ENCODE peak calls at places on chromosomes 5 and 9, in nine cellular contexts. One of them, this sample, is unnamed.

GRCh38 chr9:134656334-134657034 is 14.9 kb downstream of the COL5A1 start:
- DNase-seq in activated CD8-positive, alpha-beta T cell treated with anti-CD3 and anti-CD28 coated beads for 36 hours: peak; percentile 23
- DNase-seq in neural crest cell: no peak
- DNase-seq in H9: no peak
- DNase-seq in kidney epithelial cell: no peak
- DNase-seq in fibroblast of lung: no peak
- DNase-seq in omental fat pad: no peak
- DNase-seq in endothelial cell of umbilical vein: no peak
- DNase-seq in lower lobe of right lung: no peak
- DNase-seq in this sample: no peak

GRCh38 chr5:178430187-178431062 is 159.8 kb downstream of the COL23A1 start:
- DNase-seq in H9: no peak
- DNase-seq in neural crest cell: no peak
- DNase-seq in fibroblast of lung: no peak
- DNase-seq in lower lobe of right lung: peak; percentile 24
- DNase-seq in kidney epithelial cell: no peak
- DNase-seq in omental fat pad: no peak
- DNase-seq in endothelial cell of umbilical vein: no peak
- DNase-seq in activated CD8-positive, alpha-beta T cell treated with anti-CD3 and anti-CD28 coated beads for 36 hours: no peak
- DNase-seq in this sample: no peak

GRCh38 chr5:170597109-170597741 is 93.4 kb downstream of the KCNIP1 start:
- DNase-seq in fibroblast of lung: peak; percentile 36
- DNase-seq in omental fat pad: no peak
- DNase-seq in endothelial cell of umbilical vein: no peak
- DNase-seq in lower lobe of right lung: no peak
- DNase-seq in neural crest cell: no peak
- DNase-seq in kidney epithelial cell: peak; percentile 94
- DNase-seq in H9: no peak
- DNase-seq in activated CD8-positive, alpha-beta T cell treated with anti-CD3 and anti-CD28 coated beads for 36 hours: peak; percentile 69
- DNase-seq in this sample: no peak

GRCh38 chr9:21657966-21658667 is 144.3 kb upstream of the MTAP start:
- DNase-seq in kidney epithelial cell: no peak
- DNase-seq in omental fat pad: no peak
- DNase-seq in lower lobe of right lung: no peak
- DNase-seq in neural crest cell: no peak
- DNase-seq in activated CD8-positive, alpha-beta T cell treated with anti-CD3 and anti-CD28 coated beads for 36 hours: no peak
- DNase-seq in endothelial cell of umbilical vein: no peak
- DNase-seq in H9: no peak
- DNase-seq in fibroblast of lung: no peak
- DNase-seq in this sample: no peak

GRCh38 chr5:154708845-154709244 is 46.3 kb upstream of the LARP1 start:
- DNase-seq in activated CD8-positive, alpha-beta T cell treated with anti-CD3 and anti-CD28 coated beads for 36 hours: no peak
- DNase-seq in kidney epithelial cell: no peak
- DNase-seq in endothelial cell of umbilical vein: no peak
- DNase-seq in omental fat pad: no peak
- DNase-seq in neural crest cell: no peak
- DNase-seq in fibroblast of lung: no peak
- DNase-seq in H9: no peak
- DNase-seq in lower lobe of right lung: no peak
- DNase-seq in this sample: no peak

GRCh38 chr9:36137392-36138004 is 965 bp downstream of the GLIPR2 start:
- DNase-seq in kidney epithelial cell: no peak
- DNase-seq in lower lobe of right lung: no peak
- DNase-seq in omental fat pad: no peak
- DNase-seq in endothelial cell of umbilical vein: peak; percentile 44
- DNase-seq in fibroblast of lung: peak; percentile 26
- DNase-seq in neural crest cell: no peak
- DNase-seq in activated CD8-positive, alpha-beta T cell treated with anti-CD3 and anti-CD28 coated beads for 36 hours: no peak
- DNase-seq in H9: no peak
- DNase-seq in this sample: no peak

GRCh38 chr5:16934123-16934522 is 2.0 kb downstream of the MYO10 start:
- DNase-seq in H9: peak; percentile 73
- DNase-seq in endothelial cell of umbilical vein: peak; percentile 86
- DNase-seq in activated CD8-positive, alpha-beta T cell treated with anti-CD3 and anti-CD28 coated beads for 36 hours: peak; percentile 59
- DNase-seq in kidney epithelial cell: no peak
- DNase-seq in omental fat pad: no peak
- DNase-seq in lower lobe of right lung: peak; percentile 67
- DNase-seq in fibroblast of lung: peak; percentile 82
- DNase-seq in neural crest cell: peak; percentile 82
- DNase-seq in this sample: no peak

GRCh38 chr9:22169243-22169642 is 160.1 kb upstream of the CDKN2B start:
- DNase-seq in neural crest cell: no peak
- DNase-seq in omental fat pad: no peak
- DNase-seq in kidney epithelial cell: no peak
- DNase-seq in activated CD8-positive, alpha-beta T cell treated with anti-CD3 and anti-CD28 coated beads for 36 hours: no peak
- DNase-seq in fibroblast of lung: peak; percentile 90
- DNase-seq in endothelial cell of umbilical vein: no peak
- DNase-seq in lower lobe of right lung: no peak
- DNase-seq in H9: no peak
- DNase-seq in this sample: no peak

GRCh38 chr5:139223481-139223880 is 25.3 kb upstream of the SIL1 start:
- DNase-seq in endothelial cell of umbilical vein: no peak
- DNase-seq in lower lobe of right lung: no peak
- DNase-seq in activated CD8-positive, alpha-beta T cell treated with anti-CD3 and anti-CD28 coated beads for 36 hours: no peak
- DNase-seq in H9: no peak
- DNase-seq in kidney epithelial cell: no peak
- DNase-seq in neural crest cell: no peak
- DNase-seq in omental fat pad: no peak
- DNase-seq in fibroblast of lung: no peak
- DNase-seq in this sample: no peak

GRCh38 chr9:7910426-7911015 is 110.9 kb upstream of the DMAC1 start:
- DNase-seq in neural crest cell: no peak
- DNase-seq in kidney epithelial cell: no peak
- DNase-seq in omental fat pad: no peak
- DNase-seq in H9: no peak
- DNase-seq in endothelial cell of umbilical vein: no peak
- DNase-seq in lower lobe of right lung: no peak
- DNase-seq in fibroblast of lung: no peak
- DNase-seq in activated CD8-positive, alpha-beta T cell treated with anti-CD3 and anti-CD28 coated beads for 36 hours: no peak
- DNase-seq in this sample: no peak

GRCh38 chr5:137954131-137954879 is 65.0 kb downstream of the PKD2L2 start:
- DNase-seq in neural crest cell: no peak
- DNase-seq in omental fat pad: no peak
- DNase-seq in H9: no peak
- DNase-seq in endothelial cell of umbilical vein: peak; percentile 91
- DNase-seq in activated CD8-positive, alpha-beta T cell treated with anti-CD3 and anti-CD28 coated beads for 36 hours: no peak
- DNase-seq in kidney epithelial cell: peak; percentile 29
- DNase-seq in fibroblast of lung: peak; percentile 86
- DNase-seq in lower lobe of right lung: no peak
- DNase-seq in this sample: no peak

GRCh38 chr5:111299831-111300432 is 75.7 kb downstream of the CAMK4 start:
- DNase-seq in neural crest cell: no peak
- DNase-seq in lower lobe of right lung: no peak
- DNase-seq in H9: no peak
- DNase-seq in endothelial cell of umbilical vein: no peak
- DNase-seq in activated CD8-positive, alpha-beta T cell treated with anti-CD3 and anti-CD28 coated beads for 36 hours: peak; percentile 25
- DNase-seq in fibroblast of lung: no peak
- DNase-seq in kidney epithelial cell: no peak
- DNase-seq in omental fat pad: no peak
- DNase-seq in this sample: no peak

GRCh38 chr5:156835905-156836304 is 14.2 kb upstream of the PPP1R2B start:
- DNase-seq in neural crest cell: no peak
- DNase-seq in kidney epithelial cell: no peak
- DNase-seq in activated CD8-positive, alpha-beta T cell treated with anti-CD3 and anti-CD28 coated beads for 36 hours: peak; percentile 7
- DNase-seq in omental fat pad: no peak
- DNase-seq in fibroblast of lung: no peak
- DNase-seq in endothelial cell of umbilical vein: no peak
- DNase-seq in lower lobe of right lung: no peak
- DNase-seq in H9: peak; percentile 39
- DNase-seq in this sample: no peak

GRCh38 chr5:101561018-101561417 is 657.9 kb upstream of the ST8SIA4 start:
- DNase-seq in omental fat pad: no peak
- DNase-seq in activated CD8-positive, alpha-beta T cell treated with anti-CD3 and anti-CD28 coated beads for 36 hours: no peak
- DNase-seq in neural crest cell: no peak
- DNase-seq in lower lobe of right lung: no peak
- DNase-seq in endothelial cell of umbilical vein: no peak
- DNase-seq in H9: no peak
- DNase-seq in kidney epithelial cell: no peak
- DNase-seq in fibroblast of lung: no peak
- DNase-seq in this sample: no peak

GRCh38 chr9:72675586-72675985 is 154.2 kb downstream of the TMC1 start:
- DNase-seq in omental fat pad: no peak
- DNase-seq in activated CD8-positive, alpha-beta T cell treated with anti-CD3 and anti-CD28 coated beads for 36 hours: no peak
- DNase-seq in kidney epithelial cell: peak; percentile 37
- DNase-seq in endothelial cell of umbilical vein: no peak
- DNase-seq in lower lobe of right lung: no peak
- DNase-seq in neural crest cell: no peak
- DNase-seq in fibroblast of lung: peak; percentile 7
- DNase-seq in H9: no peak
- DNase-seq in this sample: no peak

GRCh38 chr9:128072144-128073021 is 4.4 kb downstream of the SLC25A25 start:
- DNase-seq in neural crest cell: no peak
- DNase-seq in endothelial cell of umbilical vein: peak; percentile 83
- DNase-seq in kidney epithelial cell: no peak
- DNase-seq in lower lobe of right lung: peak; percentile 77
- DNase-seq in activated CD8-positive, alpha-beta T cell treated with anti-CD3 and anti-CD28 coated beads for 36 hours: peak; percentile 82
- DNase-seq in omental fat pad: peak; percentile 89
- DNase-seq in H9: no peak
- DNase-seq in fibroblast of lung: peak; percentile 93
- DNase-seq in this sample: peak; percentile 49

GRCh38 chr9:86099695-86100364 is 472 bp upstream of the GOLM1 start:
- DNase-seq in neural crest cell: peak; percentile 22
- DNase-seq in kidney epithelial cell: no peak
- DNase-seq in omental fat pad: no peak
- DNase-seq in endothelial cell of umbilical vein: peak; percentile 50
- DNase-seq in H9: peak; percentile 49
- DNase-seq in fibroblast of lung: peak; percentile 57
- DNase-seq in lower lobe of right lung: peak; percentile 56
- DNase-seq in activated CD8-positive, alpha-beta T cell treated with anti-CD3 and anti-CD28 coated beads for 36 hours: peak; percentile 46
- DNase-seq in this sample: peak; percentile 25

GRCh38 chr9:268616-269015 is 54.0 kb downstream of the DOCK8 start:
- DNase-seq in activated CD8-positive, alpha-beta T cell treated with anti-CD3 and anti-CD28 coated beads for 36 hours: no peak
- DNase-seq in neural crest cell: no peak
- DNase-seq in fibroblast of lung: no peak
- DNase-seq in H9: no peak
- DNase-seq in lower lobe of right lung: no peak
- DNase-seq in endothelial cell of umbilical vein: no peak
- DNase-seq in omental fat pad: no peak
- DNase-seq in kidney epithelial cell: no peak
- DNase-seq in this sample: no peak

DNA sequence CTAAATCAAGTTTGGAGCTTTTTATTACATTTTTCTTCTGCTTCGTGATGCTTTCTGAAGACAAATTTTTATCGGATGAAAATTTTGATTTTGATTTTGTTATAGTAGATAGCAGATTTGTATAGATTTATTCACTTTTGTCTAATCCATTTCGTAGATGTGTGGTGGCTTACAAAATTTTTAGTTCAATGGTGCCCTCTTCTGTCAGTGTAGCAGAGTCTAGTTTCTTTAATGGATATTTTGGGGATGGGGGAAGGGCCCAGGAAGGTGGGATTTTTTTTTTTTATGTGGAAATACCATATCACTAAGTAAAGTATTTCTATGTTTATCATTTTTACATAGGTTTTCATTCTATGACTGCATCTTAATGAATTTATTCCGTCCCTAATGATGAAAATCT is 259.9 kb upstream of the TARS1 start:
- DNase-seq in H9: no peak
- DNase-seq in fibroblast of lung: peak; percentile 75
- DNase-seq in endothelial cell of umbilical vein: peak; percentile 4
- DNase-seq in activated CD8-positive, alpha-beta T cell treated with anti-CD3 and anti-CD28 coated beads for 36 hours: no peak
- DNase-seq in kidney epithelial cell: no peak
- DNase-seq in lower lobe of right lung: no peak
- DNase-seq in neural crest cell: no peak
- DNase-seq in omental fat pad: no peak
- DNase-seq in this sample: no peak
- TF ChIP-seq CTCF in H9: peak; percentile 63
- TF ChIP-seq CTCF in fibroblast of lung: peak; percentile 58
- TF ChIP-seq CTCF in endothelial cell of umbilical vein: no peak
- TF ChIP-seq CTCF in activated CD8-positive, alpha-beta T cell treated with anti-CD3 and anti-CD28 coated beads for 36 hours: no peak
- TF ChIP-seq CTCF in kidney epithelial cell: peak; percentile 30
- TF ChIP-seq CTCF in lower lobe of right lung: peak; percentile 27
- TF ChIP-seq CTCF in neural crest cell: peak; percentile 60
- TF ChIP-seq CTCF in omental fat pad: no peak
- TF ChIP-seq CTCF in this sample: no peak

GRCh38 chr5:94830520-94830919 is 212.1 kb downstream of the SLF1 start:
- DNase-seq in H9: no peak
- DNase-seq in kidney epithelial cell: no peak
- DNase-seq in fibroblast of lung: peak; percentile 10
- DNase-seq in lower lobe of right lung: no peak
- DNase-seq in omental fat pad: no peak
- DNase-seq in endothelial cell of umbilical vein: peak; percentile 20
- DNase-seq in activated CD8-positive, alpha-beta T cell treated with anti-CD3 and anti-CD28 coated beads for 36 hours: no peak
- DNase-seq in neural crest cell: no peak
- DNase-seq in this sample: no peak
- TF ChIP-seq CTCF in H9: peak; percentile 72
- TF ChIP-seq CTCF in kidney epithelial cell: peak; percentile 32
- TF ChIP-seq CTCF in fibroblast of lung: peak; percentile 40
- TF ChIP-seq CTCF in lower lobe of right lung: no peak
- TF ChIP-seq CTCF in omental fat pad: no peak
- TF ChIP-seq CTCF in endothelial cell of umbilical vein: no peak
- TF ChIP-seq CTCF in activated CD8-positive, alpha-beta T cell treated with anti-CD3 and anti-CD28 coated beads for 36 hours: peak; percentile 40
- TF ChIP-seq CTCF in neural crest cell: peak; percentile 43
- TF ChIP-seq CTCF in this sample: no peak

GRCh38 chr5:6633469-6634326 is 458 bp downstream of the SRD5A1 start:
- DNase-seq in neural crest cell: peak; percentile 44
- DNase-seq in H9: peak; percentile 56
- DNase-seq in lower lobe of right lung: no peak
- DNase-seq in omental fat pad: no peak
- DNase-seq in activated CD8-positive, alpha-beta T cell treated with anti-CD3 and anti-CD28 coated beads for 36 hours: peak; percentile 58
- DNase-seq in fibroblast of lung: peak; percentile 5
- DNase-seq in endothelial cell of umbilical vein: no peak
- DNase-seq in kidney epithelial cell: no peak
- DNase-seq in this sample: no peak

GRCh38 chr5:6632931-6633468 is at the start of the genes NSUN2 and SRD5A1:
- DNase-seq in activated CD8-positive, alpha-beta T cell treated with anti-CD3 and anti-CD28 coated beads for 36 hours: peak; percentile 92
- DNase-seq in H9: peak; percentile 88
- DNase-seq in neural crest cell: peak; percentile 87
- DNase-seq in omental fat pad: peak; percentile 62
- DNase-seq in fibroblast of lung: peak; percentile 93
- DNase-seq in endothelial cell of umbilical vein: peak; percentile 92
- DNase-seq in lower lobe of right lung: peak; percentile 94
- DNase-seq in kidney epithelial cell: peak; percentile 56
- DNase-seq in this sample: peak; percentile 95

GRCh38 chr5:6631441-6631840 is 1.4 kb downstream of the NSUN2 start:
- DNase-seq in endothelial cell of umbilical vein: peak; percentile 6
- DNase-seq in neural crest cell: no peak
- DNase-seq in lower lobe of right lung: no peak
- DNase-seq in H9: no peak
- DNase-seq in activated CD8-positive, alpha-beta T cell treated with anti-CD3 and anti-CD28 coated beads for 36 hours: no peak
- DNase-seq in kidney epithelial cell: no peak
- DNase-seq in fibroblast of lung: no peak
- DNase-seq in omental fat pad: no peak
- DNase-seq in this sample: no peak

GRCh38 chr5:6634327-6634713 is 1.1 kb downstream of the SRD5A1 start:
- DNase-seq in kidney epithelial cell: no peak
- DNase-seq in omental fat pad: no peak
- DNase-seq in activated CD8-positive, alpha-beta T cell treated with anti-CD3 and anti-CD28 coated beads for 36 hours: no peak
- DNase-seq in neural crest cell: no peak
- DNase-seq in H9: no peak
- DNase-seq in fibroblast of lung: no peak
- DNase-seq in lower lobe of right lung: no peak
- DNase-seq in endothelial cell of umbilical vein: no peak
- DNase-seq in this sample: no peak

GRCh38 chr5:6632324-6632930 is 417 bp downstream of the NSUN2 start:
- DNase-seq in endothelial cell of umbilical vein: no peak
- DNase-seq in kidney epithelial cell: no peak
- DNase-seq in neural crest cell: no peak
- DNase-seq in lower lobe of right lung: no peak
- DNase-seq in omental fat pad: no peak
- DNase-seq in fibroblast of lung: peak; percentile 13
- DNase-seq in H9: no peak
- DNase-seq in activated CD8-positive, alpha-beta T cell treated with anti-CD3 and anti-CD28 coated beads for 36 hours: peak; percentile 38
- DNase-seq in this sample: no peak
- TF ChIP-seq CTCF in endothelial cell of umbilical vein: peak; percentile 9
- TF ChIP-seq CTCF in kidney epithelial cell: no peak
- TF ChIP-seq CTCF in neural crest cell: peak; percentile 38
- TF ChIP-seq CTCF in lower lobe of right lung: no peak
- TF ChIP-seq CTCF in omental fat pad: no peak
- TF ChIP-seq CTCF in fibroblast of lung: no peak
- TF ChIP-seq CTCF in H9: peak; percentile 16
- TF ChIP-seq CTCF in activated CD8-positive, alpha-beta T cell treated with anti-CD3 and anti-CD28 coated beads for 36 hours: no peak
- TF ChIP-seq CTCF in this sample: no peak

GRCh38 chr5:118060833-118061232 is 927.5 kb downstream of the DTWD2 start:
- DNase-seq in kidney epithelial cell: no peak
- DNase-seq in fibroblast of lung: no peak
- DNase-seq in H9: no peak
- DNase-seq in endothelial cell of umbilical vein: no peak
- DNase-seq in activated CD8-positive, alpha-beta T cell treated with anti-CD3 and anti-CD28 coated beads for 36 hours: no peak
- DNase-seq in neural crest cell: no peak
- DNase-seq in omental fat pad: no peak
- DNase-seq in lower lobe of right lung: no peak
- DNase-seq in this sample: no peak
- TF ChIP-seq CTCF in kidney epithelial cell: peak; percentile 20
- TF ChIP-seq CTCF in fibroblast of lung: peak; percentile 24
- TF ChIP-seq CTCF in H9: peak; percentile 67
- TF ChIP-seq CTCF in endothelial cell of umbilical vein: no peak
- TF ChIP-seq CTCF in activated CD8-positive, alpha-beta T cell treated with anti-CD3 and anti-CD28 coated beads for 36 hours: no peak
- TF ChIP-seq CTCF in neural crest cell: peak; percentile 55
- TF ChIP-seq CTCF in omental fat pad: no peak
- TF ChIP-seq CTCF in lower lobe of right lung: no peak
- TF ChIP-seq CTCF in this sample: no peak